ENCODE peak calls at places on chromosome 6, in four cellular contexts. I is A549, D is HepG2, A is K562. Z is an unnamed sample.
A peak's percentile ranks its signal among the peaks of the same experiment; 100 is the strongest.

GRCh38 chr6:155495011-155495768 is 39.6 kb upstream of the NOX3 start:
- DNase-seq in I (no peak), D (peak; percentile 86), A (no peak), Z (peak; percentile 66)

GRCh38 chr6:125747589-125748533 is 1.6 kb upstream of the HEY2 start:
- DNase-seq in I (no peak), D (no peak), A (peak; percentile 14), Z (peak; percentile 68)

GRCh38 chr6:136113736-136114173 is 136.4 kb downstream of the MTFR2 start:
- DNase-seq in I (peak; percentile 31), D (no peak), A (no peak), Z (peak; percentile 17)

GRCh38 chr6:39568896-39569295 is 156.3 kb downstream of the KIF6 start:
- DNase-seq in I (no peak), D (no peak), A (no peak), Z (no peak)

GRCh38 chr6:119985952-119986736 is 636.6 kb upstream of the MAN1A1 start:
- DNase-seq in I (no peak), D (no peak), A (no peak), Z (no peak)

GRCh38 chr6:117956386-117956785 is 49.3 kb downstream of the SLC35F1 start:
- DNase-seq in I (no peak), D (no peak), A (no peak), Z (no peak)

GRCh38 chr6:134065706-134066105 is 13.3 kb upstream of the SLC2A12 start:
- DNase-seq in I (peak; percentile 37), D (peak; percentile 30), A (peak; percentile 59), Z (peak; percentile 19)

GRCh38 chr6:166775180-166775922 is 148.3 kb upstream of the RPS6KA2 start:
- DNase-seq in I (peak; percentile 66), D (peak; percentile 75), A (peak; percentile 82), Z (peak; percentile 54)

GRCh38 chr6:16803294-16804006 is 42.2 kb upstream of the ATXN1 start:
- DNase-seq in I (no peak), D (peak; percentile 56), A (no peak), Z (peak; percentile 73)

GRCh38 chr6:152099816-152100618 is 292.5 kb downstream of the ESR1 start:
- DNase-seq in I (no peak), D (no peak), A (no peak), Z (no peak)

GRCh38 chr6:40407239-40407638 is 179.9 kb downstream of the LRFN2 start:
- DNase-seq in I (no peak), D (no peak), A (no peak), Z (no peak)

GRCh38 chr6:129893513-129894098 is 32.5 kb upstream of the TMEM244 start:
- DNase-seq in I (peak; percentile 11), D (no peak), A (no peak), Z (no peak)
- TF ChIP-seq NR3C1 in I (no peak), D (no peak), A (no peak), Z (no peak)

DNA sequence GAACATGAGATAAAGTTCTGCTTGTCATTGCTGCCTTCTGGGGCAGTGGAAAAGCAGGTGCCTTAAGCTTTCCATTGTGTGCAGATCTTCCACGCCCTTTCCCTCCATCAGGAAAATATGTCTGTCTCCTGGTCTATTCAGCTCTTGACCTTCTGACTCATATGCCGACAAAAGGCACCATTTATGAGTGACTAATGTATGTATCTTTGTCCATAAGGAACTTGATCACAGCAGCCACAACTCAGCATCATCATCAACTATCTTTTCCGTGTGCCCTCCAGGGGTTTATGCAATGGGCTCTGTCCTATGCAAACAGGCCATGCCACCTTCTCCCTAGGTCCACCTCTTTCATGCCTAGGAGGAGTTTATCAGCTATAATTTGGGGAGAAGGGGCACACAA is 102.7 kb upstream of the QKI start:
- DNase-seq in I (peak; percentile 83), D (peak; percentile 33), A (no peak), Z (no peak)
- TF ChIP-seq NR3C1 in I (no peak), D (no peak), A (no peak), Z (no peak)

DNA sequence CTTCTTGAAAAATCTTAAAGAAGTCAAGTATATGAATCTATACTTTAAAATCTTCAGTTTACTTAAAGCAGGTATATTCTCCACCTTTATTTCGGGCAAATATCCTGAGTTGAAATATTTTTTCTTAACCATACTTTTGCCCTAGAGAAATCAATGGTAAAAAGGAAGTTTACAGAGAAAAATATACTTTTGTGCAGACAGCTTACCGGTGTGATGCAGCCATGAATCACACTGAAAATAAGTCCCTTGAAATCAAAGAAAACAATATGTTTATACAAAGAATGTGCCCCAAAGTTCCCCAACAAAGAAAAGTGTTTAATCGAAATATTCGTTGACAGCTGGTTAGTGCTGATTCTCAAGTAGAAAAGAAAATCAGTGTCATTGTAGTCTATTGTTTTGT is 73.4 kb downstream of the BTBD9 start:
- DNase-seq in I (no peak), D (no peak), A (no peak), Z (no peak)
- TF ChIP-seq NR3C1 in I (no peak), D (no peak), A (no peak), Z (no peak)

DNA sequence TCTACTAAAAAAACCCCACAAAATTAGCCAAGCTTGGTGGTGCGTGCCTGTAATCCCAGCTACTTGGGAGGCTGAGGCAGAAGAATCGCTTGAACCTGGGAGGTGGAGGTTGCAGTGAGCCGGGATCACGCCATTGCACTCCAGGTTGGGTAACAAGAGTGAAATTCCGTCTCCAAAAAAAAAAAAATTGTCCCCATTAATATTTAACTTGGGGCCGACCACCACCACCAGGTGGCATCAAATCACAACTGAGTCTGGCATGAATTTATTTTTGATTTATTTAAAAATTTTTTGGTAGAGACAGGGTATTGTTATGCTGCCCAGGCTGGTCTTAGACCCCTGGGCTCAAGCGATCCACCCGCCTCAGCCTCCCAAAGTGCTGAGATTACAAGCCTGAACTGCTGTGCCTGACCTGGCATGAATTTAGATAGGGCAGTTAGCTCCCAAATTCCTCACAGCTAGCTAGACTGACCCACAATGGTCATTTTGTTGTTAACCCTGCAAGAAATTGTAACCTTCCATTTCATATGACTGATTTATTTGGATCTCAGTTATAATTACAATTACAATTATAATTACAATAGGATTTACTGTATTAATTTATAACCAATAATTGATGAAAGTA is 17.1 kb upstream of the BEND3 start:
- DNase-seq in I (peak; percentile 33), D (peak; percentile 46), A (no peak), Z (no peak)
- TF ChIP-seq NR3C1 in I (no peak), D (no peak), A (no peak), Z (no peak)

GRCh38 chr6:5086294-5086890 is 1.3 kb downstream of the PPP1R3G start:
- DNase-seq in I (no peak), D (no peak), A (no peak), Z (peak; percentile 55)

GRCh38 chr6:5084192-5084786 is 852 bp upstream of the PPP1R3G start:
- DNase-seq in I (no peak), D (no peak), A (peak; percentile 81), Z (peak; percentile 25)

GRCh38 chr6:5084787-5085637 is at the start of gene PPP1R3G:
- DNase-seq in I (peak; percentile 33), D (no peak), A (peak; percentile 27), Z (peak; percentile 44)

GRCh38 chr6:5087389-5087788 is 2.2 kb downstream of the PPP1R3G start:
- DNase-seq in I (no peak), D (no peak), A (no peak), Z (no peak)

GRCh38 chr6:5085638-5086293 is 625 bp downstream of the PPP1R3G start:
- DNase-seq in I (peak; percentile 31), D (no peak), A (no peak), Z (peak; percentile 63)
- TF ChIP-seq NR3C1 in I (no peak), D (no peak), A (no peak), Z (peak; percentile 23)

GRCh38 chr6:162421004-162421403 is 306.6 kb downstream of the PRKN start:
- DNase-seq in I (no peak), D (no peak), A (no peak), Z (no peak)
- TF ChIP-seq NR3C1 in I (no peak), D (no peak), A (no peak), Z (no peak)

GRCh38 chr6:100904316-100904715 is 23.2 kb upstream of the ASCC3 start:
- DNase-seq in I (no peak), D (no peak), A (no peak), Z (no peak)
- TF ChIP-seq NR3C1 in I (no peak), D (no peak), A (no peak), Z (no peak)

DNA sequence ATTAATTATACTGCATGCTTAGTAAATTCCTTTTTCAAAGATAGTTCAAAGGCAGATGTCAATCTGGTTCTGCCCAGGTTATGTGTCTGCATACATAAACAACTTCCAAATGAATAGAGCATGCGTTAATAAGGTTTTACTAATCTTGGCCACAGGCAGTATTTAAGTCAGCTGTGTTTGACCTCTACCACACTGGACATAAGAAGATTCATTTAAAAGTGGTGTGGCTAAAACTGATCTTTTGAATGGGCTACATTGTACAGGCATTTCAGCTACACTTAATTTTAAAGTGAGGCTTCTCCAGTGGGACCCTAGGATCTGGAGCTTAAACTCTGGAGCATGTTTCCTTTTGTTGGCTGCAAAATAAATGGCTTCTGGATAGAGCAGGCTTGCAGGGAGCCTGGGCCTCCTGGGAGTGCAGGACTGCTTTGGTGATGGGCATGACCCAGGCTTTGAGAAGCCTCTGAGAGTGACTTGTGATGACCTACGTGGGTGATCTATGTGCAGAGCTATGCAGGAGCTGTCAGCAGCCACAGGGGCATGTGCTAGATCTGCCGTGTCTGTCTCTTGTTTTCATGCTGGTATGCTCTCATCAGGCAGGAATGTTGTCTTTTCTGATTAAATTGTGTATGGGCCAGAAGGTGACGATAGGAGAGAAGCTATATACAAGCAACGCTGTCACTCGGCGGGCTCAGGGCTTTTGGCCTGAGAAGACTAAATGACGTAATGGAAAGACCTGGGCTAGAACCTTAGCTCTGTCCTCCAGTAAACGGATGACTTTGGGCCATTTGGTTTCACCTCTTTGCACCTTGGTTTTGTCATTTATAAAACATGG is 331.3 kb downstream of the QKI start:
- DNase-seq in I (peak; percentile 17), D (peak; percentile 56), A (peak; percentile 42), Z (no peak)
- TF ChIP-seq NR3C1 in I (no peak), D (no peak), A (no peak), Z (no peak)